ENCODE peak calls at places on chromosomes 6 and 20, in eight cellular contexts. B is fibroblast of pulmonary artery; F is neuronal stem cell; N is sciatic nerve; T is GM10248; Z is stimulated activated CD8-positive, alpha-beta memory T cell treated with anti-CD3 and anti-CD28 coated beads, Interleukin-4, amount 100 ng/mL, for 4 hours; O is kidney glomerular epithelial cell; J is HEK293T. M is an unnamed sample.

GRCh38 chr20:19741914-19742313 is 16.1 kb upstream of the RIN2 start:
- DNase-seq in B (no peak), F (no peak), N (no peak), T (no peak), Z (no peak), O (no peak), J (no peak), M (no peak)

GRCh38 chr6:20056350-20056992 is 155.8 kb downstream of the MBOAT1 start:
- DNase-seq in B (peak; percentile 78), F (peak; percentile 48), N (no peak), T (peak; percentile 34), Z (no peak), O (peak; percentile 44), J (peak; percentile 42), M (peak; percentile 68)

GRCh38 chr6:7818480-7819165 is 92.0 kb downstream of the TXNDC5 start:
- DNase-seq in B (peak; percentile 35), F (no peak), N (no peak), T (no peak), Z (no peak), O (no peak), J (no peak), M (no peak)

GRCh38 chr6:29216528-29216927 is 45.8 kb downstream of the OR2J2 start:
- DNase-seq in B (no peak), F (no peak), N (no peak), T (no peak), Z (no peak), O (no peak), J (no peak), M (no peak)

GRCh38 chr6:123604067-123604466 is 32.7 kb downstream of the TRDN start:
- DNase-seq in B (no peak), F (no peak), N (no peak), T (no peak), Z (no peak), O (no peak), J (peak; percentile 23), M (peak; percentile 14)

GRCh38 chr6:134073156-134073555 is 20.7 kb upstream of the SLC2A12 start:
- DNase-seq in B (no peak), F (no peak), N (no peak), T (no peak), Z (no peak), O (peak; percentile 30), J (no peak), M (no peak)

GRCh38 chr20:32457476-32457986 is 99.4 kb downstream of the ASXL1 start:
- DNase-seq in B (peak; percentile 59), F (peak; percentile 87), N (peak; percentile 81), T (peak; percentile 81), Z (no peak), O (peak; percentile 71), J (peak; percentile 80), M (peak; percentile 93)

GRCh38 chr6:155389130-155389529 is 66.5 kb downstream of the NOX3 start:
- DNase-seq in B (peak; percentile 79), F (no peak), N (no peak), T (no peak), Z (no peak), O (no peak), J (no peak), M (no peak)

GRCh38 chr6:57432162-57432561 is 114.7 kb downstream of the PRIM2 start:
- DNase-seq in B (peak; percentile 88), F (no peak), N (no peak), T (no peak), Z (no peak), O (no peak), J (no peak), M (no peak)

GRCh38 chr6:115717062-115717461 is 343.6 kb downstream of the FRK start:
- DNase-seq in B (no peak), F (no peak), N (no peak), T (peak; percentile 13), Z (no peak), O (no peak), J (no peak), M (no peak)

GRCh38 chr20:22536956-22537756 is 47.2 kb downstream of the FOXA2 start:
- DNase-seq in B (no peak), F (no peak), N (no peak), T (no peak), Z (no peak), O (no peak), J (no peak), M (no peak)

GRCh38 chr6:114362957-114363356 is 20.1 kb upstream of the HS3ST5 start:
- DNase-seq in B (no peak), F (no peak), N (no peak), T (no peak), Z (no peak), O (no peak), J (no peak), M (no peak)

GRCh38 chr6:26432622-26433021 is 7.7 kb upstream of the BTN3A3 start:
- DNase-seq in B (peak; percentile 57), F (no peak), N (no peak), T (no peak), Z (no peak), O (no peak), J (no peak), M (no peak)

GRCh38 chr6:142207265-142207877 is 60.3 kb downstream of the VTA1 start:
- DNase-seq in B (peak; percentile 83), F (peak; percentile 51), N (no peak), T (no peak), Z (no peak), O (peak; percentile 30), J (peak; percentile 72), M (peak; percentile 2)

GRCh38 chr20:39619386-39619785 is 657.2 kb downstream of the DHX35 start:
- DNase-seq in B (no peak), F (no peak), N (no peak), T (no peak), Z (no peak), O (no peak), J (no peak), M (no peak)

GRCh38 chr6:41302638-41303037 is 16.2 kb upstream of the TREM1 start:
- DNase-seq in B (no peak), F (no peak), N (no peak), T (no peak), Z (no peak), O (no peak), J (no peak), M (no peak)

GRCh38 chr6:14066782-14067406 is 50.7 kb upstream of the CD83 start:
- DNase-seq in B (peak; percentile 85), F (peak; percentile 56), N (no peak), T (peak; percentile 73), Z (no peak), O (peak; percentile 73), J (peak; percentile 59), M (peak; percentile 62)

GRCh38 chr20:50802289-50802688 is 7.4 kb downstream of the BCAS4 start:
- DNase-seq in B (no peak), F (no peak), N (no peak), T (no peak), Z (no peak), O (no peak), J (no peak), M (no peak)

M was measured in retina.